ENCODE peak calls at places on chromosomes 13 and 19, in four cellular contexts. A is cardiac fibroblast; M is H9; H is CD4-positive, alpha-beta T cell. Q is an unnamed sample.
A peak's percentile ranks its signal among the peaks of the same experiment; 100 is the strongest.

GRCh38 chr13:20136781-20137703 is 23.8 kb downstream of the GJA3 start:
- DNase-seq in A (no peak), M (peak; percentile 78), H (no peak), Q (peak; percentile 47)

GRCh38 chr13:40315416-40316064 is 350.9 kb downstream of the FOXO1 start:
- DNase-seq in A (peak; percentile 65), M (no peak), H (peak; percentile 51), Q (no peak)

GRCh38 chr13:94121686-94122085 is 357.8 kb downstream of the DCT start:
- DNase-seq in A (peak; percentile 45), M (no peak), H (no peak), Q (no peak)

GRCh38 chr13:41019578-41020347 is 647 bp upstream of the ELF1 start:
- DNase-seq in A (no peak), M (no peak), H (no peak), Q (no peak)

GRCh38 chr13:50722437-50723125 is 120.9 kb downstream of the DLEU7 start:
- DNase-seq in A (peak; percentile 43), M (no peak), H (no peak), Q (no peak)

GRCh38 chr13:20924758-20925394 is 22.3 kb upstream of the XPO4 start:
- DNase-seq in A (peak; percentile 90), M (peak; percentile 76), H (peak; percentile 66), Q (peak; percentile 87)

GRCh38 chr19:36931684-36932083 is 15.6 kb downstream of the ZNF568 start:
- DNase-seq in A (no peak), M (no peak), H (no peak), Q (no peak)

GRCh38 chr13:20332361-20333096 is 100.4 kb upstream of the GJB6 start:
- DNase-seq in A (peak; percentile 8), M (no peak), H (no peak), Q (no peak)

GRCh38 chr19:3480383-3481091 is at the start of gene SMIM24:
- DNase-seq in A (no peak), M (no peak), H (no peak), Q (no peak)

GRCh38 chr13:112042496-112042895 is 24.5 kb upstream of the SOX1 start:
- DNase-seq in A (no peak), M (peak; percentile 47), H (no peak), Q (no peak)

GRCh38 chr13:102586615-102587014 is 10.2 kb upstream of the TPP2 start:
- DNase-seq in A (no peak), M (no peak), H (no peak), Q (no peak)

GRCh38 chr19:35748106-35749020 is at the start of gene LIN37:
- DNase-seq in A (peak; percentile 100), M (peak; percentile 99), H (peak; percentile 99), Q (peak; percentile 98)

GRCh38 chr13:22447132-22447886 is 733.5 kb upstream of the SGCG start:
- DNase-seq in A (no peak), M (no peak), H (no peak), Q (no peak)

GRCh38 chr13:28659611-28659970 is 661 bp downstream of the POMP start:
- DNase-seq in A (peak; percentile 74), M (no peak), H (no peak), Q (no peak)

GRCh38 chr13:44474122-44474910 is 100.7 kb downstream of the SERP2 start:
- DNase-seq in A (peak; percentile 25), M (no peak), H (no peak), Q (no peak)

GRCh38 chr19:8210660-8211101 is 1.5 kb downstream of the CERS4 start:
- DNase-seq in A (no peak), M (no peak), H (no peak), Q (no peak)

DNA sequence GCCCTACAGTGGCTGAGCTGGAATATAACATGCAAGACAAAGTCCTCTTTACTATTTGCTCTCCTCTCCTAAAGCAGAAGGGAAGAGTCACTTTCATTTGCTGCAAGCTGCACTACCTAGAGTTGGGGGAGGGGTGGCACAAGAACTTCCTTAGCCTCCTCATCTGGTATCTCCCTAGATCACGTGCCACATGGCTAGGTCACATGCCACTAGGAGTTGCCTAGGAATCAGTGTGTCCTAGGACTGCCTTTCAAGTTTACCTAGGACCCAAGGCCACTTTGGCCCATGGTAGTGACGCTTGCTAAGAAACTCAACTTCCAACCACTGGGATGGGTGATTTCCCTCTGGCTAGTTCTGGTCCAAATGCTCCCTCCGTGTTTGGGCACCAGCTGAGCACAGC is 625.2 kb downstream of the DIAPH3 start:
- DNase-seq in A (no peak), M (no peak), H (no peak), Q (no peak)
- TF ChIP-seq CTCF in A (no peak), M (no peak), H (no peak), Q (no peak)

GRCh38 chr13:110957181-110957884 is 42.5 kb upstream of the ANKRD10 start:
- DNase-seq in A (peak; percentile 46), M (no peak), H (no peak), Q (no peak)
- TF ChIP-seq CTCF in A (peak; percentile 8), M (peak; percentile 74), H (no peak), Q (no peak)

DNA sequence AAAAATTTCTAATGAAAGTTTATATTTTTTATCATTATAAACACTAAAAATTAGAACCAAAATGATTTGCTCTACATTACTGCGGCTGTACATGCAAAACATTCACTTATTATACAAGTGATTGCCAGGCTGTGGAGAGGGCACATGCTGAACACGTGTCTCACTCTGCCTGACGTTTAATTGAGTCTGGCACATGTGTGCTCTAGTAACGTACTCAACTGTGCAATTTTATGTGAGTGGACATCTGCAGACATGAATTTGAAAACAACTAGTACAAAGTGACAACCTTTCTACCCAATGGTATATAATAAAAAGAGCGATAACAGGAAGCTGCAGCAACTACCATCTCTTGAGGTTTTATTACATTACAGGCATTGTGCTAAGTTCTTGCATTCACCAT is 341.4 kb downstream of the KLF12 start:
- DNase-seq in A (no peak), M (no peak), H (no peak), Q (no peak)
- TF ChIP-seq CTCF in A (no peak), M (no peak), H (no peak), Q (no peak)

DNA sequence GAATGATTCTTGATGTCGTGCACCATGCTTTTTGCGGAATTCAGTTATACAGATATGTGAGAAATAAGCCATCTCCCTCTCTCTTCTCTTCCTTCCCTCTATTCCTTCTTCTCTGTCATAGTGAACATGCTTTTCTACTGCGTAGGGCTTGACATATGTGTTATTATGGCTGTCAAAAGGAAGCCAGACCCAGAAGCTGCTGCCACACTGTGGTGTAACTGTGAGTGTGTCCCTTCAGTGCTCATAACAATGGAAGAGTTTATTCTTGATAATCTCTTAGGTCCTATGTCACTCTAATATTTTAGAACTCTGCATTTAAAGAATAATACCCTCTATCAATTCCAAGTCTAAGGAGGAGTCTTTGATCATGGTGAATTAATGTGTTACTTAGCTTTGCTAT is 208.9 kb upstream of the TMTC4 start:
- DNase-seq in A (no peak), M (no peak), H (no peak), Q (no peak)
- TF ChIP-seq CTCF in A (peak; percentile 1), M (no peak), H (no peak), Q (no peak)

GRCh38 chr19:14090509-14091085 is at the start of gene SAMD1:
- DNase-seq in A (peak; percentile 88), M (peak; percentile 79), H (peak; percentile 85), Q (peak; percentile 80)

GRCh38 chr19:14089412-14089661 is 1.2 kb downstream of the SAMD1 start:
- DNase-seq in A (peak; percentile 40), M (no peak), H (no peak), Q (no peak)

GRCh38 chr19:14088634-14089411 is 1.7 kb downstream of the SAMD1 start:
- DNase-seq in A (no peak), M (no peak), H (no peak), Q (no peak)

GRCh38 chr19:14091086-14091884 is 734 bp upstream of the SAMD1 start:
- DNase-seq in A (peak; percentile 64), M (no peak), H (peak; percentile 63), Q (peak; percentile 61)

DNA sequence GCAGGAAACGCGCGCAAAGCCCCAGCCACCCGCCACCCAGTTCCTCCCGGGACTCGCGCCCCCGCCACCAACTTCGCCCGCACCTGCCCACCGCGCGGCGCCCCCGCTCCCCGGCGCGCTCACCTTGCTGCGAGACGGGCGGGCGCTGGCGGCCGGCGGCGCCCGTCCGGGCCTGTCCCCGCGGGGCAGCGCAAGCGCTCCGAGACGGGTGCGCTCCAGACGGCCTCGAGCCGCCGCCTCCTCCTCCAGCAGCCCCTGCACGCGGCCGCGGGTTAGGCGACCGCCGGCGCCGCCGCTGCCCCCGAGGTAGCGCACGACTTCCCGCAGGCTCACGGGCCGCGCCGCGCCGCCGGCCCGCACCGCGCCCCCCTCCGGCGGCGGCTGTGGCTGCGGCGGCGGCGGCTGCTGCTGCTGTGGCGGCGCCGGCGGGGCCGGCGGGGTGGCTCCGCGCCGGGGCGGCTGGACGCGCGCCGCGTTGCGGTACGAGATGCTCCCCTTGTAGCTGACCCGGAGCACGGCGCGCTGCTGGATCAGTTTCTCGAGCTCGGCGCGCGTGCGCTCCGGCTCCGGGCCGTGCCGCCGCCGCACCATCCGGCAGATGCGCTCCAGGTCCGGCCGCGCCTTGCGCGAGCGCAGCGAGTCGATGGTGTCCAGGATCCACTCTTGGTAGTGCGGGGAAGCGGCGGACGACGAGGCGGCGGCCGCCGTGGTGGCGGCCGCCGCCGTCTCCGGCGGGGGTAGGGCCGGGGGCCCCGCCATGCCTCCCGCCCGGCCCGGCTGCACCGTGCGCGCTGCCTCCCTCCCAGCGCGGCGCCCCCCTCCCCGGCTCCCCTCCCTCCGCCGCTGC is 666 bp downstream of the SAMD1 start:
- DNase-seq in A (peak; percentile 65), M (no peak), H (no peak), Q (peak; percentile 74)
- TF ChIP-seq CTCF in A (no peak), M (peak; percentile 12), H (no peak), Q (no peak)